ENCODE peak calls at places on chromosomes 16 and 17, in nine cellular contexts. One of them, this sample, is unnamed.

GRCh38 chr17:46212634-46213435 is 19.6 kb upstream of the KANSL1 start:
- DNase-seq in stimulated activated CD8-positive, alpha-beta memory T cell treated with anti-CD3 and anti-CD28 coated beads, Interleukin-4, amount 100 ng/mL, for 1 hour: peak
- DNase-seq in adrenal gland: peak
- DNase-seq in fibroblast of the conjunctiva: peak
- DNase-seq in Right ventricle myocardium superior: no peak
- DNase-seq in uterus: peak
- DNase-seq in sigmoid colon: peak
- DNase-seq in progenitor cell of endocrine pancreas: no peak
- DNase-seq in stimulated activated naive CD8-positive, alpha-beta T cell treated with anti-CD3 and anti-CD28 coated beads, Interleukin-15, amount 100 ng/mL, for 72 hours: peak
- DNase-seq in this sample: peak

GRCh38 chr16:3029499-3030127 is 5.8 kb downstream of the THOC6 start:
- DNase-seq in stimulated activated CD8-positive, alpha-beta memory T cell treated with anti-CD3 and anti-CD28 coated beads, Interleukin-4, amount 100 ng/mL, for 1 hour: no peak
- DNase-seq in adrenal gland: no peak
- DNase-seq in fibroblast of the conjunctiva: no peak
- DNase-seq in Right ventricle myocardium superior: no peak
- DNase-seq in uterus: no peak
- DNase-seq in sigmoid colon: no peak
- DNase-seq in progenitor cell of endocrine pancreas: no peak
- DNase-seq in stimulated activated naive CD8-positive, alpha-beta T cell treated with anti-CD3 and anti-CD28 coated beads, Interleukin-15, amount 100 ng/mL, for 72 hours: peak
- DNase-seq in this sample: no peak

GRCh38 chr16:75909746-75910145 is 183.5 kb upstream of the CPHXL start:
- DNase-seq in stimulated activated CD8-positive, alpha-beta memory T cell treated with anti-CD3 and anti-CD28 coated beads, Interleukin-4, amount 100 ng/mL, for 1 hour: no peak
- DNase-seq in adrenal gland: no peak
- DNase-seq in fibroblast of the conjunctiva: no peak
- DNase-seq in Right ventricle myocardium superior: no peak
- DNase-seq in uterus: no peak
- DNase-seq in sigmoid colon: no peak
- DNase-seq in progenitor cell of endocrine pancreas: no peak
- DNase-seq in stimulated activated naive CD8-positive, alpha-beta T cell treated with anti-CD3 and anti-CD28 coated beads, Interleukin-15, amount 100 ng/mL, for 72 hours: no peak
- DNase-seq in this sample: no peak

GRCh38 chr16:25228372-25228771 is 11.6 kb downstream of the AQP8 start:
- DNase-seq in stimulated activated CD8-positive, alpha-beta memory T cell treated with anti-CD3 and anti-CD28 coated beads, Interleukin-4, amount 100 ng/mL, for 1 hour: no peak
- DNase-seq in adrenal gland: no peak
- DNase-seq in fibroblast of the conjunctiva: no peak
- DNase-seq in Right ventricle myocardium superior: no peak
- DNase-seq in uterus: no peak
- DNase-seq in sigmoid colon: no peak
- DNase-seq in progenitor cell of endocrine pancreas: no peak
- DNase-seq in stimulated activated naive CD8-positive, alpha-beta T cell treated with anti-CD3 and anti-CD28 coated beads, Interleukin-15, amount 100 ng/mL, for 72 hours: no peak
- DNase-seq in this sample: no peak

GRCh38 chr16:85206472-85207356 is 94.4 kb upstream of the CIBAR2 start:
- DNase-seq in stimulated activated CD8-positive, alpha-beta memory T cell treated with anti-CD3 and anti-CD28 coated beads, Interleukin-4, amount 100 ng/mL, for 1 hour: no peak
- DNase-seq in adrenal gland: peak
- DNase-seq in fibroblast of the conjunctiva: no peak
- DNase-seq in Right ventricle myocardium superior: peak
- DNase-seq in uterus: peak
- DNase-seq in sigmoid colon: peak
- DNase-seq in progenitor cell of endocrine pancreas: no peak
- DNase-seq in stimulated activated naive CD8-positive, alpha-beta T cell treated with anti-CD3 and anti-CD28 coated beads, Interleukin-15, amount 100 ng/mL, for 72 hours: no peak
- DNase-seq in this sample: peak

GRCh38 chr17:2611627-2612026 is 18.2 kb downstream of the PAFAH1B1 start:
- DNase-seq in stimulated activated CD8-positive, alpha-beta memory T cell treated with anti-CD3 and anti-CD28 coated beads, Interleukin-4, amount 100 ng/mL, for 1 hour: no peak
- DNase-seq in adrenal gland: no peak
- DNase-seq in fibroblast of the conjunctiva: no peak
- DNase-seq in Right ventricle myocardium superior: no peak
- DNase-seq in uterus: no peak
- DNase-seq in sigmoid colon: no peak
- DNase-seq in progenitor cell of endocrine pancreas: no peak
- DNase-seq in stimulated activated naive CD8-positive, alpha-beta T cell treated with anti-CD3 and anti-CD28 coated beads, Interleukin-15, amount 100 ng/mL, for 72 hours: no peak
- DNase-seq in this sample: no peak

GRCh38 chr17:48597775-48598631 is 4.4 kb upstream of the HOXB5 start:
- DNase-seq in stimulated activated CD8-positive, alpha-beta memory T cell treated with anti-CD3 and anti-CD28 coated beads, Interleukin-4, amount 100 ng/mL, for 1 hour: no peak
- DNase-seq in adrenal gland: peak
- DNase-seq in fibroblast of the conjunctiva: no peak
- DNase-seq in Right ventricle myocardium superior: peak
- DNase-seq in uterus: peak
- DNase-seq in sigmoid colon: peak
- DNase-seq in progenitor cell of endocrine pancreas: no peak
- DNase-seq in stimulated activated naive CD8-positive, alpha-beta T cell treated with anti-CD3 and anti-CD28 coated beads, Interleukin-15, amount 100 ng/mL, for 72 hours: peak
- DNase-seq in this sample: peak

GRCh38 chr16:54093281-54093680 is 193.3 kb downstream of the IRX3 start:
- DNase-seq in stimulated activated CD8-positive, alpha-beta memory T cell treated with anti-CD3 and anti-CD28 coated beads, Interleukin-4, amount 100 ng/mL, for 1 hour: no peak
- DNase-seq in adrenal gland: peak
- DNase-seq in fibroblast of the conjunctiva: no peak
- DNase-seq in Right ventricle myocardium superior: no peak
- DNase-seq in uterus: no peak
- DNase-seq in sigmoid colon: no peak
- DNase-seq in progenitor cell of endocrine pancreas: no peak
- DNase-seq in stimulated activated naive CD8-positive, alpha-beta T cell treated with anti-CD3 and anti-CD28 coated beads, Interleukin-15, amount 100 ng/mL, for 72 hours: no peak
- DNase-seq in this sample: no peak

GRCh38 chr17:40436631-40437030 is 6.6 kb upstream of the IGFBP4 start:
- DNase-seq in stimulated activated CD8-positive, alpha-beta memory T cell treated with anti-CD3 and anti-CD28 coated beads, Interleukin-4, amount 100 ng/mL, for 1 hour: no peak
- DNase-seq in adrenal gland: no peak
- DNase-seq in fibroblast of the conjunctiva: no peak
- DNase-seq in Right ventricle myocardium superior: no peak
- DNase-seq in uterus: no peak
- DNase-seq in sigmoid colon: no peak
- DNase-seq in progenitor cell of endocrine pancreas: no peak
- DNase-seq in stimulated activated naive CD8-positive, alpha-beta T cell treated with anti-CD3 and anti-CD28 coated beads, Interleukin-15, amount 100 ng/mL, for 72 hours: no peak
- DNase-seq in this sample: no peak

GRCh38 chr17:34285304-34285792 is at the start of gene CCL11:
- DNase-seq in stimulated activated CD8-positive, alpha-beta memory T cell treated with anti-CD3 and anti-CD28 coated beads, Interleukin-4, amount 100 ng/mL, for 1 hour: no peak
- DNase-seq in adrenal gland: no peak
- DNase-seq in fibroblast of the conjunctiva: no peak
- DNase-seq in Right ventricle myocardium superior: no peak
- DNase-seq in uterus: peak
- DNase-seq in sigmoid colon: no peak
- DNase-seq in progenitor cell of endocrine pancreas: no peak
- DNase-seq in stimulated activated naive CD8-positive, alpha-beta T cell treated with anti-CD3 and anti-CD28 coated beads, Interleukin-15, amount 100 ng/mL, for 72 hours: no peak
- DNase-seq in this sample: no peak

GRCh38 chr16:53744449-53744848 is 40.5 kb downstream of the FTO start:
- DNase-seq in stimulated activated CD8-positive, alpha-beta memory T cell treated with anti-CD3 and anti-CD28 coated beads, Interleukin-4, amount 100 ng/mL, for 1 hour: no peak
- DNase-seq in adrenal gland: no peak
- DNase-seq in fibroblast of the conjunctiva: no peak
- DNase-seq in Right ventricle myocardium superior: no peak
- DNase-seq in uterus: no peak
- DNase-seq in sigmoid colon: no peak
- DNase-seq in progenitor cell of endocrine pancreas: no peak
- DNase-seq in stimulated activated naive CD8-positive, alpha-beta T cell treated with anti-CD3 and anti-CD28 coated beads, Interleukin-15, amount 100 ng/mL, for 72 hours: peak
- DNase-seq in this sample: no peak

GRCh38 chr17:41860254-41860931 is 4.8 kb downstream of the KLHL11 start:
- DNase-seq in stimulated activated CD8-positive, alpha-beta memory T cell treated with anti-CD3 and anti-CD28 coated beads, Interleukin-4, amount 100 ng/mL, for 1 hour: no peak
- DNase-seq in adrenal gland: no peak
- DNase-seq in fibroblast of the conjunctiva: no peak
- DNase-seq in Right ventricle myocardium superior: no peak
- DNase-seq in uterus: no peak
- DNase-seq in sigmoid colon: no peak
- DNase-seq in progenitor cell of endocrine pancreas: no peak
- DNase-seq in stimulated activated naive CD8-positive, alpha-beta T cell treated with anti-CD3 and anti-CD28 coated beads, Interleukin-15, amount 100 ng/mL, for 72 hours: no peak
- DNase-seq in this sample: no peak

GRCh38 chr16:9097266-9098219 is 6.1 kb downstream of the HAPSTR1 start:
- DNase-seq in stimulated activated CD8-positive, alpha-beta memory T cell treated with anti-CD3 and anti-CD28 coated beads, Interleukin-4, amount 100 ng/mL, for 1 hour: no peak
- DNase-seq in adrenal gland: no peak
- DNase-seq in fibroblast of the conjunctiva: no peak
- DNase-seq in Right ventricle myocardium superior: no peak
- DNase-seq in uterus: no peak
- DNase-seq in sigmoid colon: no peak
- DNase-seq in progenitor cell of endocrine pancreas: no peak
- DNase-seq in stimulated activated naive CD8-positive, alpha-beta T cell treated with anti-CD3 and anti-CD28 coated beads, Interleukin-15, amount 100 ng/mL, for 72 hours: no peak
- DNase-seq in this sample: no peak

GRCh38 chr17:71905632-71906031 is 215.2 kb upstream of the SOX9 start:
- DNase-seq in stimulated activated CD8-positive, alpha-beta memory T cell treated with anti-CD3 and anti-CD28 coated beads, Interleukin-4, amount 100 ng/mL, for 1 hour: no peak
- DNase-seq in adrenal gland: no peak
- DNase-seq in fibroblast of the conjunctiva: no peak
- DNase-seq in Right ventricle myocardium superior: no peak
- DNase-seq in uterus: no peak
- DNase-seq in sigmoid colon: no peak
- DNase-seq in progenitor cell of endocrine pancreas: no peak
- DNase-seq in stimulated activated naive CD8-positive, alpha-beta T cell treated with anti-CD3 and anti-CD28 coated beads, Interleukin-15, amount 100 ng/mL, for 72 hours: no peak
- DNase-seq in this sample: no peak

GRCh38 chr17:17511971-17512858 is 16.0 kb upstream of the RASD1 start:
- DNase-seq in stimulated activated CD8-positive, alpha-beta memory T cell treated with anti-CD3 and anti-CD28 coated beads, Interleukin-4, amount 100 ng/mL, for 1 hour: no peak
- DNase-seq in adrenal gland: no peak
- DNase-seq in fibroblast of the conjunctiva: peak
- DNase-seq in Right ventricle myocardium superior: peak
- DNase-seq in uterus: no peak
- DNase-seq in sigmoid colon: no peak
- DNase-seq in progenitor cell of endocrine pancreas: no peak
- DNase-seq in stimulated activated naive CD8-positive, alpha-beta T cell treated with anti-CD3 and anti-CD28 coated beads, Interleukin-15, amount 100 ng/mL, for 72 hours: no peak
- DNase-seq in this sample: no peak

GRCh38 chr17:44077595-44077909 is 7.0 kb downstream of the G6PC3 start:
- DNase-seq in stimulated activated CD8-positive, alpha-beta memory T cell treated with anti-CD3 and anti-CD28 coated beads, Interleukin-4, amount 100 ng/mL, for 1 hour: no peak
- DNase-seq in adrenal gland: no peak
- DNase-seq in fibroblast of the conjunctiva: no peak
- DNase-seq in Right ventricle myocardium superior: no peak
- DNase-seq in uterus: no peak
- DNase-seq in sigmoid colon: no peak
- DNase-seq in progenitor cell of endocrine pancreas: no peak
- DNase-seq in stimulated activated naive CD8-positive, alpha-beta T cell treated with anti-CD3 and anti-CD28 coated beads, Interleukin-15, amount 100 ng/mL, for 72 hours: no peak
- DNase-seq in this sample: no peak

GRCh38 chr16:24070851-24071250 is 185.3 kb upstream of the CACNG3 start:
- DNase-seq in stimulated activated CD8-positive, alpha-beta memory T cell treated with anti-CD3 and anti-CD28 coated beads, Interleukin-4, amount 100 ng/mL, for 1 hour: no peak
- DNase-seq in adrenal gland: no peak
- DNase-seq in fibroblast of the conjunctiva: no peak
- DNase-seq in Right ventricle myocardium superior: no peak
- DNase-seq in uterus: no peak
- DNase-seq in sigmoid colon: no peak
- DNase-seq in progenitor cell of endocrine pancreas: peak
- DNase-seq in stimulated activated naive CD8-positive, alpha-beta T cell treated with anti-CD3 and anti-CD28 coated beads, Interleukin-15, amount 100 ng/mL, for 72 hours: peak
- DNase-seq in this sample: no peak

GRCh38 chr17:60964160-60964559 is 286.5 kb downstream of the BCAS3 start:
- DNase-seq in stimulated activated CD8-positive, alpha-beta memory T cell treated with anti-CD3 and anti-CD28 coated beads, Interleukin-4, amount 100 ng/mL, for 1 hour: no peak
- DNase-seq in adrenal gland: no peak
- DNase-seq in fibroblast of the conjunctiva: no peak
- DNase-seq in Right ventricle myocardium superior: no peak
- DNase-seq in uterus: no peak
- DNase-seq in sigmoid colon: no peak
- DNase-seq in progenitor cell of endocrine pancreas: no peak
- DNase-seq in stimulated activated naive CD8-positive, alpha-beta T cell treated with anti-CD3 and anti-CD28 coated beads, Interleukin-15, amount 100 ng/mL, for 72 hours: no peak
- DNase-seq in this sample: no peak

GRCh38 chr16:67959520-67959919 is 8.9 kb downstream of the SLC12A4 start:
- DNase-seq in stimulated activated CD8-positive, alpha-beta memory T cell treated with anti-CD3 and anti-CD28 coated beads, Interleukin-4, amount 100 ng/mL, for 1 hour: no peak
- DNase-seq in adrenal gland: peak
- DNase-seq in fibroblast of the conjunctiva: no peak
- DNase-seq in Right ventricle myocardium superior: peak
- DNase-seq in uterus: peak
- DNase-seq in sigmoid colon: peak
- DNase-seq in progenitor cell of endocrine pancreas: no peak
- DNase-seq in stimulated activated naive CD8-positive, alpha-beta T cell treated with anti-CD3 and anti-CD28 coated beads, Interleukin-15, amount 100 ng/mL, for 72 hours: no peak
- DNase-seq in this sample: no peak

GRCh38 chr16:2236362-2237075 is at the start of gene DNASE1L2:
- DNase-seq in stimulated activated CD8-positive, alpha-beta memory T cell treated with anti-CD3 and anti-CD28 coated beads, Interleukin-4, amount 100 ng/mL, for 1 hour: no peak
- DNase-seq in adrenal gland: no peak
- DNase-seq in fibroblast of the conjunctiva: no peak
- DNase-seq in Right ventricle myocardium superior: no peak
- DNase-seq in uterus: no peak
- DNase-seq in sigmoid colon: peak
- DNase-seq in progenitor cell of endocrine pancreas: no peak
- DNase-seq in stimulated activated naive CD8-positive, alpha-beta T cell treated with anti-CD3 and anti-CD28 coated beads, Interleukin-15, amount 100 ng/mL, for 72 hours: no peak
- DNase-seq in this sample: no peak

GRCh38 chr17:33209671-33210070 is 83.4 kb downstream of the ASIC2 start:
- DNase-seq in stimulated activated CD8-positive, alpha-beta memory T cell treated with anti-CD3 and anti-CD28 coated beads, Interleukin-4, amount 100 ng/mL, for 1 hour: no peak
- DNase-seq in adrenal gland: no peak
- DNase-seq in fibroblast of the conjunctiva: no peak
- DNase-seq in Right ventricle myocardium superior: no peak
- DNase-seq in uterus: no peak
- DNase-seq in sigmoid colon: no peak
- DNase-seq in progenitor cell of endocrine pancreas: no peak
- DNase-seq in stimulated activated naive CD8-positive, alpha-beta T cell treated with anti-CD3 and anti-CD28 coated beads, Interleukin-15, amount 100 ng/mL, for 72 hours: no peak
- DNase-seq in this sample: no peak

GRCh38 chr16:57785385-57785784 is 16.9 kb downstream of the KIFC3 start:
- DNase-seq in stimulated activated CD8-positive, alpha-beta memory T cell treated with anti-CD3 and anti-CD28 coated beads, Interleukin-4, amount 100 ng/mL, for 1 hour: no peak
- DNase-seq in adrenal gland: no peak
- DNase-seq in fibroblast of the conjunctiva: no peak
- DNase-seq in Right ventricle myocardium superior: peak
- DNase-seq in uterus: no peak
- DNase-seq in sigmoid colon: no peak
- DNase-seq in progenitor cell of endocrine pancreas: no peak
- DNase-seq in stimulated activated naive CD8-positive, alpha-beta T cell treated with anti-CD3 and anti-CD28 coated beads, Interleukin-15, amount 100 ng/mL, for 72 hours: no peak
- DNase-seq in this sample: no peak

GRCh38 chr16:56262879-56263245 is 71.6 kb downstream of the GNAO1 start:
- DNase-seq in stimulated activated CD8-positive, alpha-beta memory T cell treated with anti-CD3 and anti-CD28 coated beads, Interleukin-4, amount 100 ng/mL, for 1 hour: no peak
- DNase-seq in adrenal gland: no peak
- DNase-seq in fibroblast of the conjunctiva: no peak
- DNase-seq in Right ventricle myocardium superior: no peak
- DNase-seq in uterus: no peak
- DNase-seq in sigmoid colon: peak
- DNase-seq in progenitor cell of endocrine pancreas: no peak
- DNase-seq in stimulated activated naive CD8-positive, alpha-beta T cell treated with anti-CD3 and anti-CD28 coated beads, Interleukin-15, amount 100 ng/mL, for 72 hours: no peak
- DNase-seq in this sample: no peak

GRCh38 chr17:14201087-14201486 is 35.6 kb downstream of the CDRT15 start:
- DNase-seq in stimulated activated CD8-positive, alpha-beta memory T cell treated with anti-CD3 and anti-CD28 coated beads, Interleukin-4, amount 100 ng/mL, for 1 hour: no peak
- DNase-seq in adrenal gland: no peak
- DNase-seq in fibroblast of the conjunctiva: no peak
- DNase-seq in Right ventricle myocardium superior: no peak
- DNase-seq in uterus: no peak
- DNase-seq in sigmoid colon: no peak
- DNase-seq in progenitor cell of endocrine pancreas: no peak
- DNase-seq in stimulated activated naive CD8-positive, alpha-beta T cell treated with anti-CD3 and anti-CD28 coated beads, Interleukin-15, amount 100 ng/mL, for 72 hours: peak
- DNase-seq in this sample: no peak

GRCh38 chr16:11566398-11566797 is 20.3 kb downstream of the LITAF start:
- DNase-seq in stimulated activated CD8-positive, alpha-beta memory T cell treated with anti-CD3 and anti-CD28 coated beads, Interleukin-4, amount 100 ng/mL, for 1 hour: no peak
- DNase-seq in adrenal gland: no peak
- DNase-seq in fibroblast of the conjunctiva: no peak
- DNase-seq in Right ventricle myocardium superior: no peak
- DNase-seq in uterus: no peak
- DNase-seq in sigmoid colon: no peak
- DNase-seq in progenitor cell of endocrine pancreas: no peak
- DNase-seq in stimulated activated naive CD8-positive, alpha-beta T cell treated with anti-CD3 and anti-CD28 coated beads, Interleukin-15, amount 100 ng/mL, for 72 hours: no peak
- DNase-seq in this sample: no peak

GRCh38 chr17:80005360-80006338 is 30.0 kb downstream of the TBC1D16 start:
- DNase-seq in stimulated activated CD8-positive, alpha-beta memory T cell treated with anti-CD3 and anti-CD28 coated beads, Interleukin-4, amount 100 ng/mL, for 1 hour: peak
- DNase-seq in adrenal gland: peak
- DNase-seq in fibroblast of the conjunctiva: no peak
- DNase-seq in Right ventricle myocardium superior: no peak
- DNase-seq in uterus: peak
- DNase-seq in sigmoid colon: no peak
- DNase-seq in progenitor cell of endocrine pancreas: peak
- DNase-seq in stimulated activated naive CD8-positive, alpha-beta T cell treated with anti-CD3 and anti-CD28 coated beads, Interleukin-15, amount 100 ng/mL, for 72 hours: peak
- DNase-seq in this sample: peak

GRCh38 chr17:32625971-32626370 is 139.2 kb downstream of the CDK5R1 start:
- DNase-seq in stimulated activated CD8-positive, alpha-beta memory T cell treated with anti-CD3 and anti-CD28 coated beads, Interleukin-4, amount 100 ng/mL, for 1 hour: no peak
- DNase-seq in adrenal gland: no peak
- DNase-seq in fibroblast of the conjunctiva: no peak
- DNase-seq in Right ventricle myocardium superior: no peak
- DNase-seq in uterus: no peak
- DNase-seq in sigmoid colon: no peak
- DNase-seq in progenitor cell of endocrine pancreas: no peak
- DNase-seq in stimulated activated naive CD8-positive, alpha-beta T cell treated with anti-CD3 and anti-CD28 coated beads, Interleukin-15, amount 100 ng/mL, for 72 hours: no peak
- DNase-seq in this sample: peak

GRCh38 chr17:32142038-32142856 is at the start of gene RHOT1:
- DNase-seq in stimulated activated CD8-positive, alpha-beta memory T cell treated with anti-CD3 and anti-CD28 coated beads, Interleukin-4, amount 100 ng/mL, for 1 hour: peak
- DNase-seq in adrenal gland: peak
- DNase-seq in fibroblast of the conjunctiva: peak
- DNase-seq in Right ventricle myocardium superior: peak
- DNase-seq in uterus: peak
- DNase-seq in sigmoid colon: peak
- DNase-seq in progenitor cell of endocrine pancreas: peak
- DNase-seq in stimulated activated naive CD8-positive, alpha-beta T cell treated with anti-CD3 and anti-CD28 coated beads, Interleukin-15, amount 100 ng/mL, for 72 hours: peak
- DNase-seq in this sample: peak